ENCODE peak calls at places on chromosomes 12 and 14, in five cellular contexts. One of them, this sample, is unnamed.

GRCh38 chr12:11635341-11635740 is 14.1 kb upstream of the ETV6 start:
- DNase-seq in cardiac muscle cell: no peak
- DNase-seq in osteoblast: no peak
- DNase-seq in upper lobe of right lung: no peak
- DNase-seq in IMR-90: no peak
- DNase-seq in this sample: peak; percentile 89

GRCh38 chr12:89556976-89557375 is 31.1 kb upstream of the POC1B start:
- DNase-seq in cardiac muscle cell: peak; percentile 25
- DNase-seq in osteoblast: no peak
- DNase-seq in upper lobe of right lung: no peak
- DNase-seq in IMR-90: peak; percentile 23
- DNase-seq in this sample: no peak

GRCh38 chr12:2076728-2077127 is 23.9 kb downstream of the CACNA1C start:
- DNase-seq in cardiac muscle cell: no peak
- DNase-seq in osteoblast: no peak
- DNase-seq in upper lobe of right lung: no peak
- DNase-seq in IMR-90: no peak
- DNase-seq in this sample: no peak

GRCh38 chr12:78914859-78915331 is 50.3 kb downstream of the SYT1 start:
- DNase-seq in cardiac muscle cell: no peak
- DNase-seq in osteoblast: no peak
- DNase-seq in upper lobe of right lung: no peak
- DNase-seq in IMR-90: no peak
- DNase-seq in this sample: peak; percentile 65

GRCh38 chr12:23455283-23455682 is 494.2 kb downstream of the SOX5 start:
- DNase-seq in cardiac muscle cell: no peak
- DNase-seq in osteoblast: no peak
- DNase-seq in upper lobe of right lung: no peak
- DNase-seq in IMR-90: no peak
- DNase-seq in this sample: no peak

GRCh38 chr12:53343449-53343848 is 7.3 kb upstream of the SP7 start:
- DNase-seq in cardiac muscle cell: no peak
- DNase-seq in osteoblast: peak; percentile 4
- DNase-seq in upper lobe of right lung: no peak
- DNase-seq in IMR-90: no peak
- DNase-seq in this sample: no peak

GRCh38 chr14:65249471-65250161 is 147.3 kb upstream of the MAX start:
- DNase-seq in cardiac muscle cell: no peak
- DNase-seq in osteoblast: no peak
- DNase-seq in upper lobe of right lung: no peak
- DNase-seq in IMR-90: no peak
- DNase-seq in this sample: no peak

GRCh38 chr14:66228267-66228970 is 257.8 kb upstream of the CCDC196 start:
- DNase-seq in cardiac muscle cell: peak; percentile 12
- DNase-seq in osteoblast: no peak
- DNase-seq in upper lobe of right lung: no peak
- DNase-seq in IMR-90: no peak
- DNase-seq in this sample: peak; percentile 55

GRCh38 chr14:65222434-65222833 is 120.1 kb upstream of the MAX start:
- DNase-seq in cardiac muscle cell: peak; percentile 87
- DNase-seq in osteoblast: peak; percentile 92
- DNase-seq in upper lobe of right lung: peak; percentile 73
- DNase-seq in IMR-90: peak; percentile 66
- DNase-seq in this sample: peak; percentile 38

GRCh38 chr14:63843796-63844195 is 9.0 kb upstream of the SYNE2 start:
- DNase-seq in cardiac muscle cell: no peak
- DNase-seq in osteoblast: no peak
- DNase-seq in upper lobe of right lung: no peak
- DNase-seq in IMR-90: no peak
- DNase-seq in this sample: no peak

GRCh38 chr14:63840981-63841380 is 11.8 kb upstream of the SYNE2 start:
- DNase-seq in cardiac muscle cell: no peak
- DNase-seq in osteoblast: no peak
- DNase-seq in upper lobe of right lung: peak; percentile 72
- DNase-seq in IMR-90: no peak
- DNase-seq in this sample: no peak
- TF ChIP-seq CTCF in cardiac muscle cell: peak; percentile 10
- TF ChIP-seq CTCF in osteoblast: peak; percentile 14
- TF ChIP-seq CTCF in upper lobe of right lung: peak; percentile 41
- TF ChIP-seq CTCF in IMR-90: no peak
- TF ChIP-seq CTCF in this sample: peak; percentile 59

GRCh38 chr12:50824914-50825313 is 17.8 kb upstream of the TMPRSS12 start:
- DNase-seq in cardiac muscle cell: no peak
- DNase-seq in osteoblast: no peak
- DNase-seq in upper lobe of right lung: no peak
- DNase-seq in IMR-90: no peak
- DNase-seq in this sample: no peak
- H3K27ac ChIP-seq in cardiac muscle cell: no peak overlapping the region
- H3K27ac ChIP-seq in osteoblast: peak overlapping the region; percentile 19
- H3K27ac ChIP-seq in upper lobe of right lung: peak overlapping the region; percentile 56
- H3K27ac ChIP-seq in IMR-90: no peak overlapping the region
- H3K27ac ChIP-seq in this sample: no peak overlapping the region

GRCh38 chr14:80977103-80977728 is 21.8 kb downstream of the TSHR start:
- DNase-seq in cardiac muscle cell: no peak
- DNase-seq in osteoblast: no peak
- DNase-seq in upper lobe of right lung: no peak
- DNase-seq in IMR-90: no peak
- DNase-seq in this sample: no peak
- TF ChIP-seq CTCF in cardiac muscle cell: no peak
- TF ChIP-seq CTCF in osteoblast: no peak
- TF ChIP-seq CTCF in upper lobe of right lung: no peak
- TF ChIP-seq CTCF in IMR-90: no peak
- TF ChIP-seq CTCF in this sample: no peak

GRCh38 chr14:96911499-96912130 is 114.4 kb downstream of the VRK1 start:
- DNase-seq in cardiac muscle cell: no peak
- DNase-seq in osteoblast: no peak
- DNase-seq in upper lobe of right lung: no peak
- DNase-seq in IMR-90: no peak
- DNase-seq in this sample: no peak
- H3K27ac ChIP-seq in cardiac muscle cell: no peak overlapping the region
- H3K27ac ChIP-seq in osteoblast: no peak overlapping the region
- H3K27ac ChIP-seq in upper lobe of right lung: no peak overlapping the region
- H3K27ac ChIP-seq in IMR-90: no peak overlapping the region
- H3K27ac ChIP-seq in this sample: no peak overlapping the region

DNA sequence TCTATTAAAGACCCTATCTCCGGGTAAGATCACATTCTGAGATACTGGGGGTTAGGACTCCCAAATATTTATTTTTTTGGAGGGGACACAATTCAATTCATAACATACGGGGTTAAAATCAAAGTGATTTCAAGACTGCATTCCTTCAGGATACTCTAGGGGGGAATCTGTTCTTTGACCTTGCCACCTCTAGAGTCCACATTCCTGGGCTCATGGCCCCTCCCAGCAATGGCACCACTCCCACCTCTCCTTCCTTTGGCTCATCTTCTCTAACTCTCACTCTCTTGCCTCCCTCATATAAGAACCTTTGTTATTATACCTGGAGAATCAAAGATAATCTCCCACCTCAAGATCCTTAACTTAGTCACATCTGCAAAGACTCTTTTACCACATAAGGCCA is 79.5 kb downstream of the CAND1 start:
- DNase-seq in cardiac muscle cell: no peak
- DNase-seq in osteoblast: no peak
- DNase-seq in upper lobe of right lung: no peak
- DNase-seq in IMR-90: no peak
- DNase-seq in this sample: no peak
- TF ChIP-seq CTCF in cardiac muscle cell: no peak
- TF ChIP-seq CTCF in osteoblast: no peak
- TF ChIP-seq CTCF in upper lobe of right lung: no peak
- TF ChIP-seq CTCF in IMR-90: no peak
- TF ChIP-seq CTCF in this sample: no peak

GRCh38 chr12:121279507-121279915 is 17.0 kb downstream of the CAMKK2 start:
- DNase-seq in cardiac muscle cell: peak; percentile 64
- DNase-seq in osteoblast: no peak
- DNase-seq in upper lobe of right lung: no peak
- DNase-seq in IMR-90: peak; percentile 26
- DNase-seq in this sample: no peak
- H3K27ac ChIP-seq in cardiac muscle cell: no peak overlapping the region
- H3K27ac ChIP-seq in osteoblast: no peak overlapping the region
- H3K27ac ChIP-seq in upper lobe of right lung: peak overlapping the region; percentile 56
- H3K27ac ChIP-seq in IMR-90: no peak overlapping the region
- H3K27ac ChIP-seq in this sample: no peak overlapping the region

This sample was measured in foreskin keratinocyte.